ENCODE peak calls at places on chromosome 11, in five cellular contexts. I is transverse colon, A is AG04450, P is psoas muscle, E is AG09319. J is an unnamed sample.

GRCh38 chr11:1234054-1234720 is 11.3 kb downstream of the MUC5B start:
- DNase-seq in I (peak), A (no peak), P (peak), E (no peak), J (no peak)

GRCh38 chr11:2194877-2195755 is 23.5 kb upstream of the TH start:
- DNase-seq in I (peak), A (no peak), P (no peak), E (no peak), J (peak)

GRCh38 chr11:117875397-117876048 is 935 bp downstream of the FXYD6 start:
- DNase-seq in I (no peak), A (no peak), P (no peak), E (no peak), J (no peak)

GRCh38 chr11:66546966-66547661 is 411 bp downstream of the ACTN3 start:
- DNase-seq in I (no peak), A (no peak), P (no peak), E (no peak), J (no peak)

GRCh38 chr11:115390441-115390840 is 113.8 kb downstream of the CADM1 start:
- DNase-seq in I (no peak), A (no peak), P (no peak), E (no peak), J (no peak)

GRCh38 chr11:111170761-111171379 is 74.7 kb upstream of the POU2AF2 start:
- DNase-seq in I (no peak), A (no peak), P (peak), E (no peak), J (no peak)

GRCh38 chr11:81802591-81802990 is 931.1 kb downstream of the FAM181B start:
- DNase-seq in I (no peak), A (no peak), P (no peak), E (no peak), J (no peak)

GRCh38 chr11:105786766-105787165 is 176.9 kb downstream of the GRIA4 start:
- DNase-seq in I (no peak), A (no peak), P (no peak), E (no peak), J (no peak)

GRCh38 chr11:119616586-119617342 is 112.2 kb downstream of the NECTIN1 start:
- DNase-seq in I (no peak), A (no peak), P (no peak), E (no peak), J (no peak)

GRCh38 chr11:61860054-61860903 is 31.1 kb downstream of the FADS3 start:
- DNase-seq in I (peak), A (no peak), P (no peak), E (no peak), J (peak)

GRCh38 chr11:78339483-78339882 is 78.1 kb downstream of the GAB2 start:
- DNase-seq in I (no peak), A (no peak), P (no peak), E (no peak), J (no peak)

GRCh38 chr11:86418929-86419328 is 44.2 kb downstream of the CCDC81 start:
- DNase-seq in I (no peak), A (no peak), P (no peak), E (no peak), J (no peak)
- TF ChIP-seq CTCF in I (no peak), A (peak), P (peak), E (peak), J (no peak)

DNA sequence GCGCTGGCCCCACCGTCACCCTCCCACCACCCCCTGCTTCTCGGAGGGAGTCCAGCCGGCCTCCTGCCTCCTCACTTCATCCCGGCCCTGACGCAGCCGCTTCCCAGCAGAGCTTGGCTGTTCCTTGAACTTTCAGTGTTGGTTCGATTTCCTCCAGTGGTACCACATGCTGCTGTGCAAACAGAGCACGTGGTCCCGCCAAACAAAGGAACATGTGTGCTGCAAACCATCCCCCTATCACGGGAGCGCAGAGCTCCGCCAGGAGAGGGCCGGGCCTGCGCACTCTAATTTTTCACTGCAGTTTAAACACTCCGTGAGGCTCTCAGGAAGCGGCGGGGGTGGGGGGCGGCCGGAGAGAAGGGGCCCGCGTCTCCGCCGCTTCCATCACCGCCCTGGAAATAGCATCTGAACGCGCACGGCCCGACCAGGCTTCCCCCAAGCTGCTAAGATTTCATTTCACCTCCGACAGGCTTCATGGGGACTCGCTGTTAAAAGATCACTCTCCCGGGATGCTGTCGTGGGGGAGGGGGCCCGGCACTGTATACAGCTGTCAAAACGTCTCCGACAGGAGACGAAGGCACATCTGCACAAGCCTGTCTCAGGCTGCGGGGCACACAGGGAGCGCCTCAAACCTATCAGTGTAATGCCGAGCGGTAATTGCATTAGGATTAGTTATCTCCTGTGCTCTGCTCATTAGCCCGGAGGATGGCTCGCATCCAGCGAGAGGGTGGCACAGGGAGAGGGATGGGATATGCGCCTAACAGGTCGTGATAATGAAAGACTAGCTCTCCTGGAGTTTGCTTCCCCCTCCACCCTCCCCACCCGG is 269.9 kb upstream of the SORL1-AS1 start:
- DNase-seq in I (peak), A (peak), P (peak), E (peak), J (peak)
- TF ChIP-seq CTCF in I (no peak), A (no peak), P (no peak), E (peak), J (no peak)

GRCh38 chr11:114262681-114263509 is 33.3 kb upstream of the NNMT start:
- DNase-seq in I (no peak), A (no peak), P (peak), E (peak), J (peak)
- TF ChIP-seq CTCF in I (peak), A (peak), P (peak), E (peak), J (peak)

GRCh38 chr11:92932023-92932422 is 37.4 kb upstream of the MTNR1B start:
- DNase-seq in I (no peak), A (no peak), P (no peak), E (no peak), J (no peak)
- TF ChIP-seq CTCF in I (no peak), A (no peak), P (no peak), E (no peak), J (no peak)

GRCh38 chr11:29527391-29527936 is 489.4 kb downstream of the KCNA4 start:
- DNase-seq in I (no peak), A (peak), P (no peak), E (no peak), J (peak)
- TF ChIP-seq CTCF in I (no peak), A (peak), P (no peak), E (no peak), J (peak)

DNA sequence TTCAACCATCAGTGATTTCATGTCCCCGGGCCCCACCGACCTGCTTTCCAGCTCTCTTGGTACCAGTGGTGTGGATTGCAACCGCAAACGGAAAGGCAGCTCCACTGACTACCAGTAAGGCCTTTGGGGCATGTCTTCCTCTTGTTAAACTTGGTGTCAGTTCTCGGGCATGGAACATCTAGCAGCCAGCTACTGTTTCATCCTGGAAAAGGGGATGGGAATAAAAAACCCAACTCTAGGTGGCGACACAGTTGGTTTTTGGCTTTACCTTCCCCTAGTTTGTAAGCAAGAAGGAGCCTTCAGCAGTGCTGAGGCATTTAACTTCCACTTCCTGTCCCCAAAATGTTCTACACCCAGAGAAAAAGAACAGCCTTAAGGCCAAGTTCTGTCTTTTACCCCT is 76.7 kb downstream of the BMAL1 start:
- DNase-seq in I (no peak), A (no peak), P (no peak), E (no peak), J (no peak)
- TF ChIP-seq CTCF in I (peak), A (peak), P (no peak), E (peak), J (peak)

GRCh38 chr11:9120659-9121350 is 29.4 kb upstream of the SCUBE2 start:
- DNase-seq in I (no peak), A (no peak), P (no peak), E (no peak), J (no peak)
- TF ChIP-seq CTCF in I (no peak), A (peak), P (no peak), E (no peak), J (peak)

J was measured in Calu3.